ENCODE peak calls at places on chromosomes 7 and 10, in five cellular contexts. O is heart right ventricle, B is AG10803, L is fibroblast of the aortic adventitia, P is astrocyte of the cerebellum. H is an unnamed sample.
A peak's percentile ranks its signal among the peaks of the same experiment; 100 is the strongest.

GRCh38 chr10:114869500-114869899 is 47.9 kb downstream of the FHIP2A start:
- DNase-seq in O (no peak), P (peak; percentile 87), B (peak; percentile 79), L (peak; percentile 89), H (no peak)

GRCh38 chr7:12291870-12292269 is 80.8 kb downstream of the TMEM106B start:
- DNase-seq in P (no peak), B (no peak), O (no peak), L (no peak), H (no peak)

GRCh38 chr10:116470071-116470470 is 42.4 kb downstream of the PNLIPRP3 start:
- DNase-seq in L (no peak), P (no peak), B (no peak), O (no peak), H (no peak)

GRCh38 chr10:87844837-87845623 is 18.3 kb downstream of the KLLN start:
- DNase-seq in B (peak; percentile 34), P (no peak), O (no peak), L (peak; percentile 53), H (no peak)

GRCh38 chr7:12884033-12884432 is 196.6 kb downstream of the ARL4A start:
- DNase-seq in O (no peak), L (peak; percentile 65), P (no peak), B (no peak), H (no peak)

GRCh38 chr10:21317902-21318301 is 207.6 kb downstream of the SKIDA1 start:
- DNase-seq in B (peak; percentile 44), P (no peak), O (no peak), L (peak; percentile 53), H (no peak)

GRCh38 chr7:33054261-33054964 is 8.2 kb downstream of the NT5C3A start:
- DNase-seq in L (no peak), P (no peak), B (no peak), O (no peak), H (no peak)

GRCh38 chr10:95430231-95430951 is 130.8 kb downstream of the SORBS1 start:
- DNase-seq in B (peak; percentile 53), L (peak; percentile 61), P (peak; percentile 37), O (no peak), H (no peak)

GRCh38 chr10:17026686-17027485 is 102.7 kb downstream of the CUBN start:
- DNase-seq in L (peak; percentile 56), P (no peak), B (peak; percentile 58), O (no peak), H (no peak)

GRCh38 chr7:101112233-101112632 is 14.7 kb upstream of the SERPINE1 start:
- DNase-seq in O (peak; percentile 85), L (peak; percentile 67), B (no peak), P (no peak), H (peak; percentile 77)

GRCh38 chr10:51300617-51301350 is 226.5 kb downstream of the PRKG1 start:
- DNase-seq in P (no peak), B (peak; percentile 32), O (no peak), L (peak; percentile 74), H (no peak)

GRCh38 chr10:48227213-48227612 is 47.3 kb downstream of the FRMPD2 start:
- DNase-seq in L (no peak), O (no peak), P (no peak), B (no peak), H (no peak)

GRCh38 chr10:84600947-84601346 is 272.6 kb downstream of the CCSER2 start:
- DNase-seq in L (no peak), O (no peak), B (no peak), P (no peak), H (no peak)

GRCh38 chr7:32155712-32156111 is 85.5 kb upstream of the PDE1C start:
- DNase-seq in B (no peak), O (no peak), L (peak; percentile 16), P (no peak), H (no peak)

GRCh38 chr10:122323941-122324675 is 50.4 kb upstream of the PLEKHA1 start:
- DNase-seq in P (no peak), O (no peak), B (peak; percentile 55), L (peak; percentile 20), H (no peak)

GRCh38 chr7:112622159-112622715 is 141.4 kb downstream of the LSMEM1 start:
- DNase-seq in L (no peak), O (no peak), B (no peak), P (no peak), H (no peak)
- H3K4me3 ChIP-seq in L (no peak overlapping the region), O (no peak overlapping the region), B (no peak overlapping the region), P (no peak overlapping the region), H (no peak overlapping the region)

DNA sequence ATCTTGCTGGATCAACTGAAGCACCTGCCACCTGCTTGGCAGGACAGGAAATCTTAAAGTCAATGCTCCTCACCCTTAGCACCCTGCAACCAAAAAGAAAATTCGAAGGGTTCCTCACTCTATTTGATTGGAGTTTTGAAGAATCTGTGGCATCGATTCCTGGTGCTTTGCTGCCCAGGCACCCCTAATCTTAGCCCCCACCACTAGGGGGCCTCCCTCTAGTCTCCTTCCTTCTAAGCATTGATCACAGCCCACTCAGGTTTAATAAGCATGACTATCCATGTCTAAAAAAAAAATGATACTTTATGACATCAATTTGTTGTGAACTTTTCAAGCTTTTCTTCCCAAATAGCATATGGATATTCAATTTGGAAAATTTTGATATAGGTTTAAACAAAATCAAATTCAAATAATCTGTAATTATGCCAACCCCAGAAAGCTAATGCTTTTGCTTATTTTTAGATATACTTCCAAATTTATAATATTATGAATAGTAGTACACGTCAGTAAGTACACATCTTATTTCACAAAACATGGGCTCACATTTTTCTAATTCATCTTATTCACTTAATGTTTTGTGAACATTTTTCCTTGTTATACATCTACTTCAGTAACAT is 45.3 kb downstream of the NRG3 start:
- DNase-seq in O (no peak), B (no peak), P (no peak), L (no peak), H (no peak)
- TF ChIP-seq CTCF in O (no peak), B (no peak), P (peak; percentile 44), L (no peak), H (peak; percentile 12)

GRCh38 chr10:113563306-113564088 is 10.6 kb downstream of the HABP2 start:
- DNase-seq in O (peak; percentile 79), P (peak; percentile 33), B (peak; percentile 61), L (peak; percentile 62), H (peak; percentile 72)
- H3K4me3 ChIP-seq in O (peak overlapping the region; percentile 44), P (peak overlapping the region; percentile 21), B (peak overlapping the region; percentile 60), L (peak overlapping the region; percentile 63), H (peak overlapping the region; percentile 60)

DNA sequence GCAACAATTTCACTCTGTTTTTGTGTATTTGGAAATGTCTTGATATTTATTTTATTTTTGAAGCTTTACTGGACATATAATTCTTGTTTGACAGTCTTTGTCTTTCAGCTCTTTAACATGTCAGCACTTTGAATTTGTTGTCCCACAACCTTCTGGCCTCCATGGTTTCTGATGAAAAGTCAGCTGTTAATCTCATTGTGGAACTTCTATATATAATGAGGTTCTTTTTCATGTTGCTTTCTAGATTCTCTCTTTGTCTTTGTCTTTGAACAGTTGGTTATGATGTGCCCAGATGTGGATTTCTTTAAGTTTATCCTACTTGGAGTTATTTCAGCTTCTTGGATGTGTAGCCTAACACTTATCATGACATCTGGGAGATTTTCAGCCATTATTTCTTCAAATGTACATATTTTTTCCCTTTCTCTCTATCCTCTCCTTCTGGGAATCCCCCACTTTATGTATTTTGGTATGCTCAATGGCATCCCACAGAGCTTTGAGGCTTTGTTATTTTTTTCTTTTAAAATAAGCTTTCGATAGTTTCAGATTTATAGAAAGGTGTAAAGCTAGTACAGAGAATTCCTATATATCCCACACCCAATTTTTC is 9.5 kb upstream of the LMTK2 start:
- DNase-seq in P (no peak), L (no peak), B (no peak), O (no peak), H (no peak)
- TF ChIP-seq CTCF in P (no peak), L (no peak), B (no peak), O (no peak), H (no peak)

GRCh38 chr7:64574481-64575159 is 11.7 kb upstream of the ZNF680 start:
- DNase-seq in P (no peak), O (peak; percentile 62), L (peak; percentile 16), B (peak; percentile 21), H (peak; percentile 79)
- H3K4me3 ChIP-seq in P (peak overlapping the region; percentile 45), O (peak overlapping the region; percentile 49), L (no peak overlapping the region), B (peak overlapping the region; percentile 31), H (peak overlapping the region; percentile 63)

GRCh38 chr7:96414931-96415292 is 93.0 kb upstream of the SLC25A13 start:
- DNase-seq in O (no peak), L (peak; percentile 29), P (no peak), B (peak; percentile 35), H (no peak)

GRCh38 chr7:96416599-96416998 is 94.7 kb upstream of the SLC25A13 start:
- DNase-seq in P (no peak), O (no peak), L (no peak), B (no peak), H (no peak)

GRCh38 chr7:96417784-96418183 is 95.9 kb upstream of the SLC25A13 start:
- DNase-seq in O (no peak), L (no peak), B (no peak), P (no peak), H (no peak)

GRCh38 chr7:96418600-96418999 is 96.7 kb upstream of the SLC25A13 start:
- DNase-seq in B (no peak), L (no peak), O (no peak), P (no peak), H (no peak)

DNA sequence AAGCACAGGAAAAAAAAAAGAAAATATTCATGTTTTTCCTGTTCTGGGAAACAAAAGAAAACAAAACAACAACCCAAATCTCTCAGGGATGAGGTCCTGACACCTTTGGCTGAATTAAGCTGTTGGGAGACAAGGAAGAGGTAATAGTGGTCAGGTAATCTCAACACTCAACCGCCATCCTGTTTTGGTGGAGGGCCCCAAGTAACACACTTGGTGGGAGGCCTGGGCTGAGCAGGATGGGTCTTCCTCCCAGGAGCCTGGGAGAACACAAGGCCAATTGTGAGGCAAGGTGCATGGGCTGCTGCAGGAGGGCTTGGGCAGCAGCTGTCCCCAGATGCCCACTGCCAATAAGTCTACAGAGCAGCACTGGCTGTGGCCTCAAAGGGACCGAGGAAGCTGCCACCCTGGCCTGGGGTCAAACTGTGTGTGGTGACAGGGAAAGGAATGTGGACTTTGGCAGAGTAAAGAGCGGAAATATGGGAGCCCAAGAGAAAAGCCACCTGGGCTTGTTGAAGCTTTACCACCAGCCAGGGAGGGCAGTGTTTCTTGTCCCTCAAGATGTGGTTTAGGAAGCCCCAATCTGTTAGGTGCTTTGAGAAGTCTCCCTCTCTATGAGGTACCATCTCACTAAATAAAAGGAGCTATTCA is 93.5 kb upstream of the SLC25A13 start:
- DNase-seq in B (no peak), L (no peak), P (no peak), O (no peak), H (no peak)
- TF ChIP-seq CTCF in B (no peak), L (no peak), P (no peak), O (no peak), H (no peak)